ENCODE peak calls at places on chromosomes 11 and 22, in four cellular contexts. S is right lobe of liver, K is breast epithelium, J is tibial nerve. L is an unnamed sample.

GRCh38 chr22:26835929-26836528 is 178.6 kb downstream of the MIAT start:
- DNase-seq in J (peak), K (no peak), S (no peak), L (no peak)

GRCh38 chr11:2521681-2522630 is 77.1 kb downstream of the KCNQ1 start:
- DNase-seq in K (no peak), S (peak), J (no peak), L (peak)

GRCh38 chr22:39960791-39961746 is 872 bp downstream of the TMA7B start:
- DNase-seq in J (no peak), K (no peak), S (no peak), L (no peak)

GRCh38 chr11:126034026-126034822 is 28.4 kb downstream of the CDON start:
- DNase-seq in S (no peak), J (no peak), K (no peak), L (no peak)

GRCh38 chr22:30262917-30263741 is 3.5 kb downstream of the OSM start:
- DNase-seq in K (peak), S (peak), J (peak), L (no peak)

GRCh38 chr11:130068546-130068985 is 1.1 kb upstream of the APLP2 start:
- DNase-seq in S (no peak), K (no peak), J (no peak), L (no peak)

GRCh38 chr11:23997356-23997755 is 499.5 kb upstream of the LUZP2 start:
- DNase-seq in K (no peak), S (no peak), J (no peak), L (no peak)

GRCh38 chr11:75063732-75064314 is 32.9 kb downstream of the OR2AT4 start:
- DNase-seq in K (no peak), S (no peak), J (no peak), L (no peak)

GRCh38 chr11:22465620-22466019 is 127.4 kb downstream of the SLC17A6 start:
- DNase-seq in J (no peak), K (no peak), S (no peak), L (no peak)

GRCh38 chr22:49148895-49149418 is 678.7 kb downstream of the BRD1 start:
- DNase-seq in J (no peak), K (no peak), S (no peak), L (no peak)

GRCh38 chr11:70466596-70466995 is 68.3 kb downstream of the CTTN start:
- DNase-seq in J (no peak), K (no peak), S (no peak), L (no peak)

GRCh38 chr11:105923814-105924213 is 98.2 kb downstream of the MSANTD4 start:
- DNase-seq in J (no peak), S (no peak), K (no peak), L (no peak)

GRCh38 chr22:23534851-23535717 is 45.0 kb downstream of the IGLL1 start:
- DNase-seq in S (peak), K (peak), J (no peak), L (no peak)

GRCh38 chr22:47129902-47130301 is 367.5 kb downstream of the TBC1D22A start:
- DNase-seq in S (peak), J (no peak), K (no peak), L (no peak)

GRCh38 chr22:37254206-37254866 is 10.3 kb upstream of the RAC2 start:
- DNase-seq in J (no peak), S (peak), K (no peak), L (no peak)

GRCh38 chr11:8814209-8814922 is 96.6 kb upstream of the AKIP1 start:
- DNase-seq in S (no peak), J (no peak), K (no peak), L (no peak)

GRCh38 chr11:61482513-61482912 is 26.0 kb upstream of the LRRC10B start:
- DNase-seq in S (no peak), J (no peak), K (no peak), L (no peak)

GRCh38 chr11:129639300-129639699 is 176.3 kb upstream of the TMEM45B start:
- DNase-seq in J (no peak), S (no peak), K (no peak), L (no peak)

GRCh38 chr11:74070713-74071506 is 62.0 kb upstream of the UCP3 start:
- DNase-seq in J (no peak), K (no peak), S (no peak), L (no peak)

GRCh38 chr11:85238907-85239306 is 388.2 kb downstream of the DLG2 start:
- DNase-seq in S (no peak), J (no peak), K (no peak), L (no peak)

GRCh38 chr22:38109391-38110000 is 988 bp downstream of the BAIAP2L2 start:
- DNase-seq in S (no peak), J (no peak), K (no peak), L (no peak)

GRCh38 chr11:77091146-77091940 is 11.3 kb upstream of the OMP start:
- DNase-seq in S (peak), J (peak), K (peak), L (peak)

GRCh38 chr22:49034836-49035817 is 792.5 kb downstream of the BRD1 start:
- DNase-seq in S (no peak), K (no peak), J (no peak), L (no peak)

GRCh38 chr11:94895971-94896370 is 77.4 kb downstream of the CWC15 start:
- DNase-seq in K (no peak), J (no peak), S (no peak), L (no peak)

GRCh38 chr11:94895451-94895850 is 77.9 kb downstream of the CWC15 start:
- DNase-seq in S (no peak), J (no peak), K (no peak), L (no peak)

DNA sequence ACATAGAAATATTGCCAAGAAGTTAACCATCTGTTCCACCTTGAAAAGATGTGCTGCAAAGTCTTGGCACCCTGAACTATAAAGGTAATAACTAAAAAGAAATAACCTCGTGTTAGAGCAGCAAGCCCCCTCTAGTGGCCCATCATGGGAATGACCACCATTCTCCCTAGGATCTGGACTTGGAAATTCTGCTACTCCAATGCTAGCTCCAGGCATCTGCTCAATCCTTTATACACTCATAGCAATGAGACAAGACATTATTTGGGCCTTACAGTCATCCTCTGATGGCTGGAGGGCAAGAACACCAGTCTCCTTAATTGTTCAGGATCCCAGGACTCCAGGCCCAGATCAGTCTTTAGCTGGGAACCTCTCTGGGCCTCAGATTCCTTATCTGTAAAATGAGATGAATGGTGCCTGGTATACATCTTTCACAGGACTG is 76.0 kb downstream of the CWC15 start:
- DNase-seq in S (no peak), K (no peak), J (peak), L (no peak)
- TF ChIP-seq CTCF in S (peak), K (peak), J (peak), L (no peak)

GRCh38 chr11:65391007-65391406 is 4.6 kb downstream of the FRMD8 start:
- DNase-seq in K (no peak), J (no peak), S (no peak), L (no peak)
- TF ChIP-seq CTCF in K (peak), J (no peak), S (no peak), L (no peak)

GRCh38 chr11:72534859-72535547 is 100.7 kb upstream of the CLPB start:
- DNase-seq in S (no peak), K (no peak), J (no peak), L (no peak)
- TF ChIP-seq CTCF in S (no peak), K (no peak), J (no peak), L (no peak)

GRCh38 chr11:119480375-119481020 is 57.5 kb upstream of the THY1 start:
- DNase-seq in J (no peak), S (no peak), K (peak), L (peak)

GRCh38 chr11:119481667-119482400 is 58.9 kb upstream of the THY1 start:
- DNase-seq in K (peak), S (no peak), J (no peak), L (peak)

GRCh38 chr11:119481021-119481666 is 58.2 kb upstream of the THY1 start:
- DNase-seq in S (peak), K (peak), J (peak), L (peak)

GRCh38 chr11:119478711-119479285 is 55.8 kb upstream of the THY1 start:
- DNase-seq in S (no peak), J (no peak), K (peak), L (peak)

DNA sequence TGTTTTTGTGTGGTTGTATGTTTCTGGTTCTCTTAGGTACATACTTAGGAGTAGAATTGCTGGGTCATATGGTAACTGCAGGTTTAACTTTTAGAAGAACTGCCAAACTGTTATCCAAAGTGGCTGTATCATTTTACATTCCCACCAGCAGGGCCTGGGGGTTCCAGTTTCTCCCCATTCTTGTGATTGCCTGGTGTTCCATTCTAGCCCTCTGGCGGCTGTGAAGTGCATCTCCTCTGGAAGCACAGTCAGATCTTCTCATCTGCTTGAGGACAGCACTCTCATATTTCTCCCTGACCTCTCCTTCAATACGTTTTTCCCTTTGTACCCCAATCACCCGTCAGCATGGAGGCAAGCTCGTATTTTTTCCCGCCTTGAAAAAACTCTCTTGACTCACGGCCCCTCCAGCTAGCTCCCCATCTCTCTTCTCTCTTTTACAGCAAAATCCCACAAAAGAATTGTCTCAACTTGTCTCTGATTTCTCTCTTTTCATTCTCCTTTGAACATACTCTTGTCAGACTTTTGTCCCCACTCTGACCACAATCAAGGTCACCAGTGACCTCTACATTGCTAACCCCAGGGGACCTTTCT is 56.8 kb upstream of the THY1 start:
- DNase-seq in J (no peak), K (peak), S (no peak), L (peak)
- TF ChIP-seq CTCF in J (peak), K (no peak), S (no peak), L (no peak)

GRCh38 chr11:29657709-29658108 is 359.1 kb downstream of the KCNA4 start:
- DNase-seq in S (peak), K (no peak), J (no peak), L (no peak)
- TF ChIP-seq CTCF in S (no peak), K (no peak), J (no peak), L (no peak)